ENCODE peak calls at places on chromosome 10, in eight cellular contexts. H is spleen, F is sigmoid colon, Z is GM12891, W is breast epithelium, K is GM12892, Y is GM23338, J is stomach. L is an unnamed sample.

GRCh38 chr10:108688314-108688713 is 1235.0 kb downstream of the XPNPEP1 start:
- DNase-seq in H (no peak), Y (no peak), Z (no peak), W (no peak), F (no peak), K (no peak), J (no peak), L (no peak)

GRCh38 chr10:15879058-15879457 is 18.8 kb upstream of the MINDY3 start:
- DNase-seq in F (no peak), W (no peak), K (no peak), Y (peak), Z (no peak), H (no peak), J (no peak), L (no peak)

GRCh38 chr10:92074126-92074887 is 150.7 kb downstream of the BTAF1 start:
- DNase-seq in Z (no peak), J (no peak), K (no peak), H (no peak), W (no peak), Y (no peak), F (no peak), L (no peak)

GRCh38 chr10:105473170-105473569 is 832.1 kb downstream of the SORCS3 start:
- DNase-seq in H (no peak), Z (no peak), K (no peak), F (no peak), W (no peak), J (no peak), Y (no peak), L (no peak)

GRCh38 chr10:76334306-76334705 is 902.9 kb downstream of the LRMDA start:
- DNase-seq in H (no peak), Y (no peak), K (no peak), F (peak), J (no peak), Z (no peak), W (no peak), L (no peak)

GRCh38 chr10:100828744-100829102 is 83.3 kb downstream of the PAX2 start:
- DNase-seq in Z (no peak), Y (peak), K (peak), F (peak), J (no peak), H (no peak), W (no peak), L (no peak)

GRCh38 chr10:106929291-106929925 is 235.1 kb downstream of the SORCS1 start:
- DNase-seq in J (no peak), W (no peak), K (no peak), H (no peak), Y (peak), F (no peak), Z (no peak), L (no peak)

GRCh38 chr10:123494409-123494808 is 171.7 kb upstream of the GPR26 start:
- DNase-seq in F (no peak), Y (no peak), J (no peak), W (no peak), H (no peak), K (peak), Z (no peak), L (no peak)

GRCh38 chr10:17038627-17039026 is 91.0 kb downstream of the CUBN start:
- DNase-seq in K (no peak), F (peak), H (no peak), W (no peak), Z (no peak), Y (no peak), J (no peak), L (no peak)

GRCh38 chr10:99375444-99375843 is 46.3 kb downstream of the CNNM1 start:
- DNase-seq in K (no peak), Y (no peak), F (no peak), H (no peak), Z (no peak), J (no peak), W (no peak), L (no peak)

GRCh38 chr10:792792-793100 is 103.3 kb upstream of the DIP2C start:
- DNase-seq in Y (no peak), W (no peak), J (no peak), F (peak), K (no peak), H (no peak), Z (no peak), L (no peak)

GRCh38 chr10:7818295-7819125 is at the start of gene TAF3:
- DNase-seq in H (peak), K (peak), Y (peak), W (peak), J (peak), Z (peak), F (peak), L (peak)

GRCh38 chr10:29618341-29619171 is 16.2 kb downstream of the SVIL start:
- DNase-seq in K (no peak), W (peak), J (no peak), H (no peak), Y (peak), Z (no peak), F (peak), L (no peak)

GRCh38 chr10:26697922-26698608 is 564 bp downstream of the PDSS1 start:
- DNase-seq in J (no peak), Z (no peak), W (no peak), F (no peak), K (no peak), Y (peak), H (no peak), L (no peak)

GRCh38 chr10:69004821-69005220 is 16.2 kb downstream of the KIFBP start:
- DNase-seq in H (no peak), Y (peak), F (no peak), W (no peak), K (no peak), Z (no peak), J (no peak), L (no peak)

GRCh38 chr10:112951349-112952281 is 1.6 kb downstream of the TCF7L2 start:
- DNase-seq in F (peak), Z (no peak), J (peak), K (no peak), Y (peak), H (peak), W (peak), L (peak)

GRCh38 chr10:5550621-5551530 is 26.1 kb downstream of the CALML3 start:
- DNase-seq in J (no peak), K (no peak), Z (no peak), Y (no peak), W (no peak), F (peak), H (peak), L (peak)

GRCh38 chr10:73768881-73769280 is 13.0 kb upstream of the CHCHD1 start:
- DNase-seq in W (no peak), Z (no peak), J (no peak), K (no peak), H (peak), F (peak), Y (peak), L (no peak)

GRCh38 chr10:34124522-34125035 is 690.5 kb downstream of the PARD3 start:
- DNase-seq in F (no peak), W (peak), Y (no peak), H (no peak), Z (no peak), K (no peak), J (no peak), L (no peak)

GRCh38 chr10:104650072-104650471 is 9.0 kb downstream of the SORCS3 start:
- DNase-seq in J (no peak), F (no peak), W (no peak), H (no peak), Y (peak), K (no peak), Z (no peak), L (no peak)

GRCh38 chr10:72085166-72085565 is 3.2 kb downstream of the SPOCK2 start:
- DNase-seq in Y (no peak), W (no peak), J (no peak), Z (no peak), H (no peak), K (no peak), F (no peak), L (no peak)

GRCh38 chr10:72084094-72084459 is 4.3 kb downstream of the SPOCK2 start:
- DNase-seq in F (no peak), Y (no peak), W (no peak), H (peak), J (peak), K (no peak), Z (no peak), L (no peak)

GRCh38 chr10:72081772-72082590 is 6.4 kb downstream of the SPOCK2 start:
- DNase-seq in H (no peak), Z (no peak), J (peak), F (peak), K (peak), W (no peak), Y (no peak), L (no peak)

GRCh38 chr10:72081210-72081609 is 7.1 kb downstream of the SPOCK2 start:
- DNase-seq in W (no peak), Z (no peak), F (peak), J (no peak), H (no peak), Y (no peak), K (no peak), L (no peak)

GRCh38 chr10:72083234-72084093 is 4.9 kb downstream of the SPOCK2 start:
- DNase-seq in Y (no peak), J (no peak), K (no peak), W (no peak), Z (no peak), H (no peak), F (peak), L (no peak)
- TF ChIP-seq POLR2AphosphoS5 in Y (no peak), J (no peak), K (no peak), W (no peak), Z (no peak), H (no peak), F (no peak), L (no peak)

DNA sequence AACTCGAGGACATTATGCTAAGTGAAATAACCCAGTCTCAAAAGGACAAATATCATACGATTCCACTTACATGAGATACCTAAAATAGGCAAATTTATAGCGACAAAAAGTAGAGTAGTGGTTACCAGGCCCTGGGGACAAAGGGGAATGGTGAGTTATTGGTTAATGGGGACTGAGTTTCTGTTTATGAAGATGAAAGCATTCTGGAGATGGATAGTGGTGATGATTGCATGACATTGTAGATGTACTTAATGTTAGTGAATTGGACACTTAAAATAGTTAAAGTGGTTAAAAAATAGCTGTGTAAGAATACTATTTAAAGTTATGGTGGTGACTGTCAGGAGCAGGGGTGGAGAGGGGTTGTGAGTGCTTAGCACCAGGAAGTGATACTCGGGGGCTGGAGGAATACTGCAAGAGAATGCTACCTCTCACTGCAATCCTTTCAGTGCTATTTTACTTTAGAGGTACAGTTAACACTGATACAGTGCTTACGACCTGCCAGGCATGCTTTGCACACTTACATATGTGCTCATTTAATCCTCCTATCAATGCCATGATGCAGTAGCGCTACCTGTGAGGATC is 16.7 kb upstream of the TEX36 start:
- DNase-seq in W (no peak), J (no peak), H (no peak), F (no peak), K (no peak), Z (no peak), Y (no peak), L (no peak)
- TF ChIP-seq POLR2AphosphoS5 in W (no peak), J (no peak), H (no peak), F (no peak), K (no peak), Z (no peak), Y (no peak), L (no peak)

GRCh38 chr10:133277277-133277992 is 767 bp upstream of the ADAM8 start:
- DNase-seq in F (no peak), J (no peak), H (peak), W (no peak), Z (no peak), K (no peak), Y (no peak), L (no peak)

GRCh38 chr10:133276100-133276434 is 601 bp downstream of the ADAM8 start:
- DNase-seq in F (no peak), J (no peak), Z (no peak), H (no peak), W (no peak), K (no peak), Y (no peak), L (no peak)

GRCh38 chr10:133275683-133276092 is 980 bp downstream of the ADAM8 start:
- DNase-seq in Z (no peak), K (peak), Y (no peak), W (no peak), H (no peak), F (no peak), J (no peak), L (no peak)

GRCh38 chr10:133277993-133278576 is 1.4 kb upstream of the ADAM8 start:
- DNase-seq in J (peak), W (no peak), H (no peak), Z (no peak), Y (no peak), K (no peak), F (no peak), L (no peak)

GRCh38 chr10:133276435-133277201 is at the start of gene ADAM8:
- DNase-seq in J (peak), F (no peak), K (peak), W (no peak), Z (peak), Y (peak), H (peak), L (peak)
- TF ChIP-seq POLR2AphosphoS5 in J (peak), F (no peak), K (peak), W (no peak), Z (peak), Y (peak), H (peak), L (no peak)

DNA sequence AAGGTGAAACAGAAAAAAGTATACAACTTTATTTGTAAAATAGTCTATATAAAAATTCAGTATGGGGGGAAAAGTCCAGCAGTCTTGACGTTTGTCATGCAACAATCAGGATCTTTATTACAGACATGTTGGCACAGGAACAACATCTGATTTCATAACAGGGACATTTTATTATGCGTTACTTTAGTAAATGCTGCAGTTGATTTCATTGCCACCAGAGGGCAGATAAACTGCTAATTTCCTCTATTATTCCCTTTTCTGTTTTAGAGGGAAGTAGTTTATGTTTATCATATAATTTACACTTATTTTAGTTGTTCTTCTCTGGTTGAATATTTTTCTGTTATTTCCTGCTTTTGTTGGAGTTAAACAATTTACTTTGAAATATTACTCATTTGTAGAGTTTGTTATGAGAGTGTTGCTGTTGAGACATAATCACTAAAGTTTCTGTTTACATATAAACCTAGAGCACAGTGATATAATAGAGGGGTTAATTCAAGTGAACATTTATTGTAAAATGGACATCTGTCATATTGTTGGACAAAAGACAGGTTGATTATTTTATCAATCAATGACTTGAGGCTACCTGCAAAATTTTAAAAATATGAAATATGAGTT is 3.3 kb downstream of the PLXDC2 start:
- DNase-seq in J (no peak), Y (peak), F (no peak), Z (no peak), W (no peak), K (no peak), H (no peak), L (no peak)
- TF ChIP-seq POLR2AphosphoS5 in J (no peak), Y (no peak), F (peak), Z (no peak), W (no peak), K (no peak), H (no peak), L (no peak)

GRCh38 chr10:97319671-97320479 is 804 bp downstream of the FRAT1 start:
- DNase-seq in K (no peak), J (peak), H (peak), W (no peak), F (peak), Y (peak), Z (no peak), L (no peak)
- TF ChIP-seq POLR2AphosphoS5 in K (no peak), J (peak), H (peak), W (no peak), F (peak), Y (no peak), Z (no peak), L (no peak)

DNA sequence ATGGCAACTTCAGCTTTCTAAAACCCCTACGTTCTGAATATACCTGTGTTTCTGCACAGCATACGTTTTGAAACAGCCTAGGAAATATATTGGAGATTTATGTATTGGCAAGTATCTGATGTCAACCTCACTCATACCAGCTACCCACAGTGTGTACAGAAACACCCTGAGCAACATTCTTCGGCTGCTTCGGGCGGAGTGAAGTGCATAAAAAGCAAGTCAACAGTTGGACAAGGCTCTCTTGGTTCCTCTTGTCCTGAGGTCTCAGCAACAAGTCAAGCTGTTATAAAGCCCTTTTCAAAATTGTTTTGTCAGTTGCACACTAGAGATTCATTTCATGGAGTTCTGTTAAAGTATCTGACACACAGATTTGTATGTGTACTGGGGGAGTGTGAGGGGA is 40.0 kb upstream of the PAPSS2 start:
- DNase-seq in K (no peak), H (no peak), J (no peak), Y (no peak), W (no peak), Z (no peak), F (no peak), L (no peak)
- TF ChIP-seq POLR2AphosphoS5 in K (no peak), H (no peak), J (no peak), Y (no peak), W (no peak), Z (no peak), F (no peak), L (no peak)

DNA sequence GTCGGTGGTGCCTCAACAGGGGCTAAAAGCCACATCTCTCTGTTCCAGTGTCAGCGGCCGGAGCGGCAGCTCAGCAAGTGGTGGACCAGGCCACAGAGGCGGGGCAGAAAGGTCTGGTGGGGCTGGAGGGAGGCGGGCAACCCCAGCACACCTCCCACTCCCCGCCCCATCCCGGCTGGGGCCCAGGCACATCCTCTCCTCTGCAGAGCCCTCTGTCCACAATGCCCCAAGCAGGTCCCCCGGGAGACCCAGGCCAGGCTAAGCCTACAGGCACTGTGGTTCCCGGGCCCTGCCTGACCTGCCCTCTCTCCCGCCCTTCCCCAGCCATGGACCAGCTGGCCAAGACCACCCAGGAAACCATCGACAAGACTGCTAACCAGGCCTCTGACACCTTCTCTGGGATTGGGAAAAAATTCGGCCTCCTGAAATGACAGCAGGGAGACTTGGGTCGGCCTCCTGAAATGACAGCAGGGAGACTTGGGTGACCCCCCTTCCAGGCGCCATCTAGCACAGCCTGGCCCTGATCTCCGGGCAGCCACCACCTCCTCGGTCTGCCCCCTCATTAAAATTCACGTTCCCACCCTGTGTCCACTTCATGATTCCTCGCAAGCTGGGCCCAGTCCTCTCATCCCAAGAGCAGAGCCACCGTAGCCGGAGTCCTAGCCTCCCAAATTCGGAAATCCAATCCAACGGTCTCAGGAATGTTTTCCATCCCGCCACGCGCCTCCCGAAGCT is 2.0 kb downstream of the ADIRF start:
- DNase-seq in F (peak), K (no peak), J (peak), W (peak), Y (peak), H (peak), Z (no peak), L (peak)
- TF ChIP-seq POLR2AphosphoS5 in F (peak), K (no peak), J (peak), W (no peak), Y (peak), H (peak), Z (no peak), L (peak)

GRCh38 chr10:71777213-71777985 is 4.1 kb upstream of the VSIR start:
- DNase-seq in K (no peak), Y (no peak), F (no peak), H (peak), J (no peak), Z (no peak), W (no peak), L (no peak)

GRCh38 chr10:71778071-71778470 is 4.8 kb upstream of the VSIR start:
- DNase-seq in J (no peak), H (peak), W (no peak), F (no peak), Z (no peak), K (no peak), Y (no peak), L (no peak)

GRCh38 chr10:71774916-71775702 is 1.8 kb upstream of the VSIR start:
- DNase-seq in Z (no peak), K (no peak), W (no peak), F (no peak), H (peak), Y (no peak), J (peak), L (no peak)

GRCh38 chr10:71779641-71780040 is 6.3 kb upstream of the VSIR start:
- DNase-seq in Y (no peak), W (no peak), H (peak), J (no peak), F (no peak), Z (no peak), K (no peak), L (no peak)

GRCh38 chr10:71776528-71776927 is 3.2 kb upstream of the VSIR start:
- DNase-seq in Y (no peak), W (no peak), H (peak), K (no peak), J (no peak), Z (no peak), F (no peak), L (no peak)
- TF ChIP-seq POLR2AphosphoS5 in Y (no peak), W (no peak), H (no peak), K (no peak), J (no peak), Z (no peak), F (no peak), L (no peak)

DNA sequence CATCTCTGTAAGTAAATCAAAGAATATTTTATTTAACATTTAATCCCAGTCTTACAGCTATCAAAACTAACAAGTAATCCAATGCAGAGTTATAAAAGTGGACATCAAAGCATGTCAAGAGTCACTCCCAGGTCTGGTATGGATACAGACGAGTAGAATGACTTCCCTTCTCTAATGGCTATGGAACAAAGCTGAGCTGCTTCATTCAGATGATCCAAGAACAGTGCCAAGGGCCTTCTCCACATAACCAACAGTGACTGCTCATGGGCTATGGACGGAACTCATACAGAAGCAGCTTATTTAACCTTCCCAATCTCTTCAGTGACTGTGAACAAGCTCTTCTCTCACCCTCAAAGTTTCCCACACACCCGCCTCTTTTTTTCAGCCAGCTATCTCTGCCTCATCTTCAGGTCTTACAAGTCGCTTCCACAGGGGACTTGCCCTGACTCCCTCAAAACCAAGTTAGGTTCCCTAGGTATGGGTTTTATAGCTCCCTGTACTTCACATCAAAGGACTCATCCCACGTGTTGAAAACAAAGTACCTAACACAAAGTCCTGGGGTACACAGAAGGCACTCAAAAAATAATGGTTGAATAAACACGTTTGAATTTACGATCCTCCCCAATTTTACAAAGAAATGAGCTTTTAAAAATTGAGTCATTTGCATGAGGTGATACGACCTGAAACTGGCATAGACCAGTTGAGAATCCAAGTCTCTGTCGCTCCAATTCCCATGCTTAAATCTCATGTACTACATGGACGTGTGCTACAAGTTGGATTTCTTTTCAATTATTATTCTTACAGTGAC is 3.1 kb downstream of the USP6NL start:
- DNase-seq in J (no peak), W (no peak), Y (no peak), F (no peak), H (no peak), Z (no peak), K (no peak), L (no peak)
- TF ChIP-seq POLR2AphosphoS5 in J (no peak), W (no peak), Y (no peak), F (no peak), H (no peak), Z (no peak), K (no peak), L (no peak)

L was measured in suprapubic skin.